ENCODE peak calls at places on chromosomes 16 and 17, in nine cellular contexts. M, Q, X, O, Y, S, D, E and U are unnamed samples.

GRCh38 chr17:36768355-36768754 is 167.0 kb downstream of the MRM1 start:
- DNase-seq in M (peak; percentile 35), Q (no peak), X (no peak), O (no peak), Y (no peak), S (no peak), D (no peak), E (no peak), U (no peak)

GRCh38 chr16:14669776-14670175 is 24.3 kb downstream of the PLA2G10 start:
- DNase-seq in M (peak; percentile 10), Q (peak; percentile 34), X (no peak), O (no peak), Y (no peak), S (peak; percentile 85), D (no peak), E (peak; percentile 11), U (peak; percentile 61)

GRCh38 chr17:59853168-59853918 is 39.4 kb downstream of the TUBD1 start:
- DNase-seq in M (peak; percentile 81), Q (peak; percentile 90), X (no peak), O (peak; percentile 100), Y (peak; percentile 83), S (peak; percentile 73), D (no peak), E (peak; percentile 86), U (no peak)

GRCh38 chr17:82668631-82669099 is 20.4 kb upstream of the WDR45B start:
- DNase-seq in M (no peak), Q (peak; percentile 12), X (peak; percentile 32), O (no peak), Y (peak; percentile 31), S (no peak), D (no peak), E (peak; percentile 49), U (peak; percentile 87)

GRCh38 chr17:4934173-4934979 is 2.3 kb downstream of the GP1BA start:
- DNase-seq in M (peak; percentile 56), Q (peak; percentile 47), X (no peak), O (peak; percentile 54), Y (no peak), S (no peak), D (no peak), E (no peak), U (no peak)

GRCh38 chr17:6639651-6640535 is 618 bp downstream of the KIAA0753 start:
- DNase-seq in M (peak; percentile 32), Q (peak; percentile 56), X (no peak), O (no peak), Y (no peak), S (no peak), D (no peak), E (peak; percentile 45), U (peak; percentile 90)

GRCh38 chr17:59513934-59514841 is 51.2 kb upstream of the DHX40 start:
- DNase-seq in M (no peak), Q (peak; percentile 95), X (no peak), O (peak; percentile 56), Y (no peak), S (peak; percentile 100), D (no peak), E (no peak), U (peak; percentile 93)

GRCh38 chr16:80540516-80541305 is at the start of gene DYNLRB2:
- DNase-seq in M (peak; percentile 94), Q (peak; percentile 56), X (peak; percentile 91), O (no peak), Y (peak; percentile 93), S (peak; percentile 36), D (peak; percentile 87), E (peak; percentile 98), U (peak; percentile 98)

GRCh38 chr17:45123930-45124796 is 8.2 kb downstream of the PLCD3 start:
- DNase-seq in M (peak; percentile 99), Q (no peak), X (no peak), O (peak; percentile 77), Y (no peak), S (no peak), D (no peak), E (no peak), U (peak; percentile 93)

GRCh38 chr17:67833134-67833533 is 7.8 kb downstream of the BPTF start:
- DNase-seq in M (no peak), Q (no peak), X (no peak), O (no peak), Y (no peak), S (no peak), D (no peak), E (no peak), U (no peak)